ENCODE peak calls at places on chromosomes 3 and 15, in seven cellular contexts. X, Q, D, A, F, Z and O are unnamed samples.

GRCh38 chr3:66075281-66075680 is 36.6 kb upstream of the MAGI1 start:
- DNase-seq in X (peak; percentile 76), Q (no peak), D (peak; percentile 27), A (no peak), F (peak; percentile 45), Z (no peak), O (no peak)

GRCh38 chr3:74847093-74847492 is 232.6 kb upstream of the CNTN3 start:
- DNase-seq in X (no peak), Q (no peak), D (no peak), A (no peak), F (no peak), Z (no peak), O (no peak)

GRCh38 chr3:23129817-23130216 is 73.3 kb upstream of the UBE2E2 start:
- DNase-seq in X (peak; percentile 13), Q (no peak), D (peak; percentile 9), A (no peak), F (no peak), Z (peak; percentile 14), O (peak; percentile 20)

GRCh38 chr15:28023933-28024888 is 74.9 kb downstream of the OCA2 start:
- DNase-seq in X (no peak), Q (no peak), D (no peak), A (no peak), F (no peak), Z (no peak), O (no peak)

GRCh38 chr3:21506061-21506460 is 244.9 kb downstream of the ZNF385D start:
- DNase-seq in X (no peak), Q (no peak), D (peak; percentile 35), A (no peak), F (no peak), Z (no peak), O (no peak)

GRCh38 chr3:195319060-195319459 is 48.1 kb upstream of the XXYLT1 start:
- DNase-seq in X (no peak), Q (no peak), D (no peak), A (no peak), F (no peak), Z (no peak), O (no peak)

GRCh38 chr3:14716593-14716992 is 41.7 kb downstream of the C3orf20 start:
- DNase-seq in X (peak; percentile 50), Q (no peak), D (no peak), A (no peak), F (no peak), Z (peak; percentile 63), O (no peak)

GRCh38 chr3:43872901-43873300 is 182.2 kb downstream of the ABHD5 start:
- DNase-seq in X (peak; percentile 43), Q (no peak), D (peak; percentile 35), A (no peak), F (peak; percentile 76), Z (no peak), O (no peak)

GRCh38 chr3:187464682-187465081 is 96.5 kb downstream of the RTP4 start:
- DNase-seq in X (no peak), Q (no peak), D (no peak), A (no peak), F (no peak), Z (no peak), O (no peak)

GRCh38 chr3:183354325-183354831 is 74.0 kb downstream of the MCF2L2 start:
- DNase-seq in X (no peak), Q (no peak), D (no peak), A (no peak), F (no peak), Z (no peak), O (no peak)

GRCh38 chr3:132135628-132136333 is 101.0 kb upstream of the CPNE4 start:
- DNase-seq in X (peak; percentile 93), Q (no peak), D (peak; percentile 79), A (no peak), F (peak; percentile 82), Z (peak; percentile 77), O (no peak)

GRCh38 chr15:58923696-58924300 is 9.7 kb downstream of the SLTM start:
- DNase-seq in X (no peak), Q (no peak), D (peak; percentile 17), A (no peak), F (no peak), Z (peak; percentile 18), O (no peak)

GRCh38 chr3:120802916-120803315 is 60.4 kb downstream of the GTF2E1 start:
- DNase-seq in X (no peak), Q (no peak), D (no peak), A (no peak), F (no peak), Z (no peak), O (no peak)

GRCh38 chr15:28123408-28124023 is 24.4 kb upstream of the OCA2 start:
- DNase-seq in X (peak; percentile 88), Q (peak; percentile 79), D (peak; percentile 79), A (peak; percentile 69), F (peak; percentile 81), Z (peak; percentile 73), O (peak; percentile 63)

GRCh38 chr3:48187579-48188265 is 495 bp downstream of the CDC25A start:
- DNase-seq in X (peak; percentile 69), Q (peak; percentile 72), D (peak; percentile 76), A (no peak), F (peak; percentile 32), Z (peak; percentile 5), O (no peak)

GRCh38 chr3:172647823-172648222 is 63.0 kb downstream of the NCEH1 start:
- DNase-seq in X (no peak), Q (no peak), D (no peak), A (no peak), F (no peak), Z (no peak), O (peak; percentile 80)

GRCh38 chr3:191246628-191247027 is 47.6 kb downstream of the OSTN start:
- DNase-seq in X (peak; percentile 35), Q (no peak), D (peak; percentile 33), A (no peak), F (peak; percentile 46), Z (peak; percentile 85), O (no peak)

GRCh38 chr3:123884258-123884831 is at the start of gene MYLK:
- DNase-seq in X (peak; percentile 96), Q (peak; percentile 65), D (peak; percentile 94), A (peak; percentile 74), F (peak; percentile 80), Z (peak; percentile 96), O (peak; percentile 72)

GRCh38 chr15:44861439-44861910 is 95.0 kb upstream of the TERB2 start:
- DNase-seq in X (no peak), Q (no peak), D (no peak), A (no peak), F (no peak), Z (no peak), O (no peak)

GRCh38 chr15:27418729-27419128 is 447.7 kb downstream of the GABRG3 start:
- DNase-seq in X (no peak), Q (no peak), D (no peak), A (no peak), F (no peak), Z (no peak), O (peak; percentile 56)

GRCh38 chr3:194996746-194997145 is 274.2 kb downstream of the XXYLT1 start:
- DNase-seq in X (no peak), Q (peak; percentile 28), D (no peak), A (no peak), F (no peak), Z (no peak), O (no peak)

GRCh38 chr15:98927057-98927456 is 80.5 kb downstream of the PGPEP1L start:
- DNase-seq in X (no peak), Q (no peak), D (peak; percentile 18), A (no peak), F (no peak), Z (no peak), O (no peak)